ENCODE peak calls at places on chromosomes 7 and 10, in seven cellular contexts. L is OCI-LY7, X is RCC 7860, F is HS-5, G is GM04504, A is AG08395, E is fibroblast of lung. V is an unnamed sample.

GRCh38 chr10:132133005-132133404 is 53.7 kb upstream of the DPYSL4 start:
- DNase-seq in X (no peak), A (no peak), F (no peak), G (no peak), E (no peak), L (no peak), V (no peak)

GRCh38 chr7:139340808-139341057 is 404 bp upstream of the FMC1 start:
- DNase-seq in F (peak; percentile 43), G (no peak), E (no peak), L (no peak), A (no peak), X (no peak), V (peak; percentile 37)

GRCh38 chr10:90732581-90732980 is 125.3 kb downstream of the HTR7 start:
- DNase-seq in L (no peak), G (no peak), F (no peak), A (no peak), E (no peak), X (no peak), V (no peak)

GRCh38 chr10:9681655-9682054 is 1336.0 kb upstream of the CELF2 start:
- DNase-seq in L (peak; percentile 26), G (no peak), X (no peak), E (no peak), F (no peak), A (no peak), V (no peak)

GRCh38 chr7:41693150-41693997 is 9.5 kb downstream of the INHBA start:
- DNase-seq in F (no peak), X (no peak), G (no peak), A (no peak), E (no peak), L (no peak), V (no peak)

GRCh38 chr7:37081436-37081835 is 357.1 kb upstream of the AOAH start:
- DNase-seq in A (no peak), E (no peak), X (no peak), L (no peak), F (no peak), G (no peak), V (no peak)

GRCh38 chr7:101593556-101593955 is 35.5 kb downstream of the MYL10 start:
- DNase-seq in G (no peak), X (no peak), A (no peak), F (no peak), E (no peak), L (no peak), V (no peak)

GRCh38 chr10:72764151-72764550 is 72.2 kb downstream of the MCU start:
- DNase-seq in L (no peak), A (peak; percentile 75), G (peak; percentile 79), X (peak; percentile 82), E (peak; percentile 97), F (peak; percentile 61), V (peak; percentile 21)

GRCh38 chr10:50394832-50395231 is 143.5 kb upstream of the ASAH2 start:
- DNase-seq in F (no peak), A (no peak), L (no peak), E (no peak), X (no peak), G (no peak), V (no peak)

GRCh38 chr7:36441344-36442022 is 51.8 kb downstream of the ANLN start:
- DNase-seq in F (no peak), G (no peak), E (no peak), A (no peak), X (no peak), L (no peak), V (no peak)

GRCh38 chr10:47165711-47166404 is 134.1 kb upstream of the GDF10 start:
- DNase-seq in G (no peak), L (no peak), F (no peak), A (peak; percentile 43), E (peak; percentile 53), X (no peak), V (peak; percentile 36)

GRCh38 chr10:24784923-24785322 is 61.2 kb upstream of the ARHGAP21 start:
- DNase-seq in F (no peak), E (peak; percentile 37), A (no peak), X (no peak), G (no peak), L (no peak), V (no peak)

GRCh38 chr7:10708447-10708846 is 265.2 kb upstream of the PHF14 start:
- DNase-seq in F (no peak), X (no peak), E (no peak), G (no peak), L (peak; percentile 54), A (no peak), V (no peak)

GRCh38 chr7:24336461-24336860 is 52.5 kb downstream of the NPY start:
- DNase-seq in X (no peak), E (no peak), A (no peak), G (no peak), L (no peak), F (no peak), V (no peak)

GRCh38 chr7:63096141-63096540 is 902.5 kb upstream of the ZNF722 start:
- DNase-seq in A (no peak), L (no peak), X (no peak), G (no peak), E (no peak), F (no peak), V (no peak)